ENCODE peak calls at places on chromosomes 6 and 20, in ten cellular contexts. Y is activated CD4-positive, alpha-beta T cell treated with anti-CD3 and anti-CD28 coated beads for 24 hours; C is AG04450; W is iPS-NIHi11; U is NCI-H2171; X is CD4-positive, alpha-beta T cell; P is fibroblast of mammary gland; Q is NCI-H2081 treated with DMSO at 0.1 percent for 48 hours; M is stimulated activated CD4-positive, alpha-beta T cell treated with anti-CD3 and anti-CD28 coated beads, Interleukin-4, amount 100 ng/mL, for 48 hours; L is RWPE1. E is an unnamed sample.

GRCh38 chr6:68873236-68873635 is 238.2 kb downstream of the ADGRB3 start:
- DNase-seq in Y (no peak), P (no peak), Q (no peak), C (no peak), X (no peak), L (no peak), M (no peak), W (no peak), U (no peak), E (no peak)

GRCh38 chr6:128437685-128438084 is 82.7 kb downstream of the PTPRK start:
- DNase-seq in C (no peak), Y (no peak), Q (no peak), X (no peak), U (no peak), L (no peak), P (no peak), W (no peak), M (no peak), E (no peak)

GRCh38 chr6:109347779-109348178 is 34.5 kb downstream of the CD164 start:
- DNase-seq in P (no peak), U (no peak), C (no peak), L (no peak), Q (no peak), W (no peak), X (no peak), Y (no peak), M (no peak), E (no peak)

GRCh38 chr20:57724610-57725405 is 15.0 kb upstream of the PMEPA1 start:
- DNase-seq in Y (no peak), Q (no peak), P (no peak), L (no peak), M (no peak), X (no peak), W (no peak), C (no peak), U (no peak), E (no peak)

GRCh38 chr6:148517518-148517917 is 174.9 kb downstream of the SASH1 start:
- DNase-seq in U (no peak), C (no peak), P (no peak), Y (no peak), X (no peak), W (no peak), L (no peak), Q (no peak), M (no peak), E (no peak)

GRCh38 chr6:44593539-44593944 is 206.0 kb downstream of the CDC5L start:
- DNase-seq in Y (peak; percentile 53), L (peak; percentile 14), Q (no peak), C (peak; percentile 26), M (peak; percentile 52), U (peak; percentile 33), P (peak; percentile 75), W (peak; percentile 78), X (peak; percentile 30), E (no peak)

GRCh38 chr6:26222587-26222986 is 135.4 kb downstream of the HFE start:
- DNase-seq in Q (no peak), X (no peak), L (no peak), U (peak; percentile 40), W (no peak), C (no peak), Y (no peak), P (no peak), M (no peak), E (no peak)

GRCh38 chr6:147022041-147022440 is 182.2 kb upstream of the STXBP5 start:
- DNase-seq in L (no peak), U (no peak), W (no peak), X (no peak), P (peak; percentile 44), M (no peak), Q (no peak), Y (no peak), C (no peak), E (no peak)

GRCh38 chr20:3712279-3712873 is at the start of gene SIGLEC1:
- DNase-seq in W (no peak), Y (no peak), X (no peak), M (no peak), P (no peak), U (no peak), Q (no peak), C (no peak), L (no peak), E (no peak)

GRCh38 chr20:56752274-56752673 is 123.2 kb downstream of the TFAP2C start:
- DNase-seq in P (no peak), W (no peak), C (no peak), M (no peak), X (no peak), Y (no peak), U (no peak), Q (no peak), L (no peak), E (no peak)

GRCh38 chr6:1164600-1164999 is 147.3 kb upstream of the FOXQ1 start:
- DNase-seq in X (no peak), W (no peak), Y (no peak), M (no peak), P (no peak), Q (no peak), L (no peak), U (no peak), C (no peak), E (no peak)

E was measured in natural killer cell treated with Interleukin-12 subunit alpha and Interleukin-12 subunit beta and Interleukin-15 and Interleukin-18, amount 100 ng/mL, for 72 hours.